ENCODE peak calls at places on chromosomes 12 and 14, in four cellular contexts. One of them, this sample, is unnamed.

GRCh38 chr14:92449404-92449975 is 64.1 kb upstream of the RIN3 start:
- DNase-seq in GM23338: no peak
- DNase-seq in head of caudate nucleus: no peak
- DNase-seq in tibial artery: no peak
- DNase-seq in this sample: no peak

GRCh38 chr12:131258396-131258795 is 304.7 kb downstream of the ADGRD1 start:
- DNase-seq in GM23338: no peak
- DNase-seq in head of caudate nucleus: no peak
- DNase-seq in tibial artery: no peak
- DNase-seq in this sample: no peak

GRCh38 chr12:132351751-132352495 is 22.5 kb upstream of the GALNT9 start:
- DNase-seq in GM23338: no peak
- DNase-seq in head of caudate nucleus: no peak
- DNase-seq in tibial artery: no peak
- DNase-seq in this sample: no peak

GRCh38 chr12:15650399-15651128 is 138.6 kb downstream of the EPS8 start:
- DNase-seq in GM23338: no peak
- DNase-seq in head of caudate nucleus: no peak
- DNase-seq in tibial artery: no peak
- DNase-seq in this sample: no peak

GRCh38 chr12:96271469-96272199 is 77.5 kb downstream of the ELK3 start:
- DNase-seq in GM23338: no peak
- DNase-seq in head of caudate nucleus: no peak
- DNase-seq in tibial artery: no peak
- DNase-seq in this sample: no peak

GRCh38 chr12:124869011-124869665 is 5.5 kb upstream of the SCARB1 start:
- DNase-seq in GM23338: peak; percentile 55
- DNase-seq in head of caudate nucleus: no peak
- DNase-seq in tibial artery: peak; percentile 53
- DNase-seq in this sample: no peak

GRCh38 chr12:6825398-6826124 is 2.6 kb upstream of the P3H3 start:
- DNase-seq in GM23338: peak; percentile 91
- DNase-seq in head of caudate nucleus: peak; percentile 90
- DNase-seq in tibial artery: peak; percentile 77
- DNase-seq in this sample: peak; percentile 48

GRCh38 chr14:89773151-89773550 is 181.4 kb downstream of the EFCAB11 start:
- DNase-seq in GM23338: no peak
- DNase-seq in head of caudate nucleus: no peak
- DNase-seq in tibial artery: no peak
- DNase-seq in this sample: no peak

GRCh38 chr12:64883264-64884163 is 59.1 kb downstream of the TBC1D30 start:
- DNase-seq in GM23338: peak; percentile 61
- DNase-seq in head of caudate nucleus: no peak
- DNase-seq in tibial artery: no peak
- DNase-seq in this sample: no peak

This sample was measured in HS-27A.